ENCODE peak calls at places on chromosomes 2 and 18, in nine cellular contexts. A, I, Y, Z, H, L, W, J and N are unnamed samples.

GRCh38 chr2:38654495-38655381 is 11.2 kb upstream of the GALM start:
- DNase-seq in J (no peak), A (no peak), Y (no peak), I (no peak), Z (no peak), W (no peak), L (no peak), H (no peak), N (no peak)

GRCh38 chr2:171154348-171154747 is 6.3 kb downstream of the TLK1 start:
- DNase-seq in W (peak), I (peak), Z (no peak), Y (no peak), J (no peak), A (no peak), L (no peak), H (no peak), N (no peak)

GRCh38 chr2:168596881-168597280 is 140.8 kb downstream of the CERS6 start:
- DNase-seq in W (no peak), H (no peak), Y (peak), Z (no peak), I (no peak), J (no peak), L (no peak), A (no peak), N (no peak)

GRCh38 chr2:227010433-227010832 is 153.6 kb downstream of the COL4A4 start:
- DNase-seq in W (no peak), Y (peak), J (no peak), H (no peak), L (no peak), A (no peak), I (no peak), Z (no peak), N (peak)

GRCh38 chr18:38526922-38527321 is 961.3 kb upstream of the CELF4 start:
- DNase-seq in I (no peak), L (peak), J (no peak), Z (no peak), W (no peak), H (no peak), A (no peak), Y (peak), N (no peak)

GRCh38 chr18:34128436-34128835 is 96.3 kb downstream of the NOL4 start:
- DNase-seq in J (no peak), H (no peak), L (no peak), I (no peak), W (no peak), A (no peak), Y (no peak), Z (no peak), N (peak)

GRCh38 chr2:33619028-33619427 is 19.9 kb upstream of the FAM98A start:
- DNase-seq in L (no peak), Y (no peak), A (no peak), W (no peak), Z (no peak), J (no peak), H (no peak), I (no peak), N (no peak)

GRCh38 chr2:120223034-120223912 is at the start of gene TMEM185B:
- DNase-seq in A (peak), I (peak), Z (peak), W (peak), H (peak), L (peak), J (peak), Y (peak), N (peak)

GRCh38 chr2:220033546-220033945 is 406.1 kb downstream of the SLC4A3 start:
- DNase-seq in Z (no peak), J (no peak), I (no peak), L (no peak), W (no peak), H (no peak), Y (no peak), A (no peak), N (no peak)

GRCh38 chr2:23944527-23944926 is 4.3 kb downstream of the UBXN2A start:
- DNase-seq in J (no peak), I (no peak), W (no peak), A (no peak), L (no peak), H (no peak), Z (no peak), Y (no peak), N (no peak)

GRCh38 chr2:80365762-80366161 is 61.2 kb upstream of the LRRTM1 start:
- DNase-seq in W (no peak), A (no peak), L (no peak), I (peak), J (no peak), Y (no peak), H (no peak), Z (no peak), N (no peak)

GRCh38 chr2:45825001-45825651 is 173.7 kb downstream of the PRKCE start:
- DNase-seq in A (no peak), W (no peak), I (peak), J (no peak), Z (no peak), Y (no peak), L (no peak), H (no peak), N (peak)

GRCh38 chr18:23584019-23584970 is 2.0 kb downstream of the NPC1 start:
- DNase-seq in I (no peak), W (no peak), A (no peak), Y (no peak), J (no peak), L (no peak), Z (no peak), H (no peak), N (no peak)

GRCh38 chr18:69659142-69659651 is 258.5 kb downstream of the DOK6 start:
- DNase-seq in Y (no peak), H (no peak), J (no peak), L (no peak), Z (no peak), A (no peak), W (no peak), I (no peak), N (no peak)

GRCh38 chr18:59517446-59518171 is 158.5 kb upstream of the LMAN1 start:
- DNase-seq in A (no peak), W (no peak), Z (no peak), J (no peak), I (no peak), H (no peak), L (no peak), Y (no peak), N (peak)

GRCh38 chr2:119230630-119231185 is 7.1 kb downstream of the STEAP3 start:
- DNase-seq in A (no peak), I (no peak), Y (no peak), Z (no peak), J (no peak), L (no peak), H (no peak), W (no peak), N (peak)

GRCh38 chr2:19114754-19115231 is 243.6 kb downstream of the OSR1 start:
- DNase-seq in L (no peak), I (no peak), Z (no peak), Y (peak), A (no peak), W (no peak), H (no peak), J (no peak), N (peak)

GRCh38 chr2:85998071-85998991 is 107.4 kb downstream of the POLR1A start:
- DNase-seq in L (no peak), Y (no peak), W (no peak), J (peak), H (peak), Z (peak), A (peak), I (no peak), N (peak)

GRCh38 chr18:13520306-13520705 is 206.1 kb downstream of the FAM210A start:
- DNase-seq in L (no peak), J (peak), Z (no peak), I (no peak), Y (no peak), W (no peak), A (no peak), H (peak), N (no peak)

GRCh38 chr2:165070089-165070488 is 114.8 kb upstream of the SLC38A11 start:
- DNase-seq in L (no peak), Z (no peak), H (no peak), Y (no peak), J (no peak), A (no peak), W (no peak), I (no peak), N (no peak)

GRCh38 chr2:69453475-69454129 is 16.4 kb upstream of the NFU1 start:
- DNase-seq in Z (no peak), H (no peak), A (no peak), W (no peak), Y (no peak), I (no peak), L (peak), J (no peak), N (no peak)

GRCh38 chr2:63639344-63639743 is 50.6 kb downstream of the MDH1 start:
- DNase-seq in H (no peak), I (no peak), J (no peak), W (no peak), A (no peak), Y (no peak), Z (no peak), L (no peak), N (no peak)

GRCh38 chr18:12391487-12392136 is 14.6 kb upstream of the AFG3L2 start:
- DNase-seq in L (peak), A (peak), Z (no peak), W (peak), H (peak), I (peak), Y (peak), J (peak), N (peak)

GRCh38 chr2:54701029-54701428 is 22.4 kb upstream of the EML6 start:
- DNase-seq in Z (no peak), W (no peak), Y (peak), L (no peak), H (no peak), A (no peak), J (no peak), I (no peak), N (no peak)

GRCh38 chr2:28351621-28352020 is 41.0 kb upstream of the FOSL2 start:
- DNase-seq in A (no peak), W (no peak), J (no peak), Y (no peak), I (no peak), Z (no peak), H (no peak), L (no peak), N (no peak)
- TF ChIP-seq CTCF in A (no peak), W (no peak), J (no peak), Y (no peak), I (no peak), Z (no peak), H (no peak), L (no peak), N (no peak)

GRCh38 chr18:79786781-79787526 is 10.8 kb upstream of the KCNG2 start:
- DNase-seq in H (peak), Z (peak), W (no peak), A (no peak), Y (no peak), I (no peak), J (peak), L (no peak), N (no peak)

GRCh38 chr18:79785831-79786230 is 11.9 kb upstream of the KCNG2 start:
- DNase-seq in L (no peak), Y (no peak), A (no peak), W (no peak), H (peak), I (no peak), Z (peak), J (no peak), N (no peak)

GRCh38 chr18:79784071-79784913 is 13.4 kb upstream of the KCNG2 start:
- DNase-seq in W (no peak), L (no peak), I (no peak), Y (no peak), J (peak), A (no peak), Z (peak), H (peak), N (no peak)

GRCh38 chr18:79786304-79786703 is 11.4 kb upstream of the KCNG2 start:
- DNase-seq in A (no peak), I (no peak), L (no peak), Z (peak), Y (no peak), J (no peak), H (peak), W (no peak), N (no peak)

GRCh38 chr18:79784965-79785770 is 12.6 kb upstream of the KCNG2 start:
- DNase-seq in L (no peak), Y (no peak), W (no peak), I (peak), J (no peak), H (peak), Z (peak), A (no peak), N (no peak)
- H3K4me3 ChIP-seq in L (no peak), Y (no peak), W (no peak), I (no peak), J (no peak), H (no peak), Z (no peak), A (no peak), N (no peak)

DNA sequence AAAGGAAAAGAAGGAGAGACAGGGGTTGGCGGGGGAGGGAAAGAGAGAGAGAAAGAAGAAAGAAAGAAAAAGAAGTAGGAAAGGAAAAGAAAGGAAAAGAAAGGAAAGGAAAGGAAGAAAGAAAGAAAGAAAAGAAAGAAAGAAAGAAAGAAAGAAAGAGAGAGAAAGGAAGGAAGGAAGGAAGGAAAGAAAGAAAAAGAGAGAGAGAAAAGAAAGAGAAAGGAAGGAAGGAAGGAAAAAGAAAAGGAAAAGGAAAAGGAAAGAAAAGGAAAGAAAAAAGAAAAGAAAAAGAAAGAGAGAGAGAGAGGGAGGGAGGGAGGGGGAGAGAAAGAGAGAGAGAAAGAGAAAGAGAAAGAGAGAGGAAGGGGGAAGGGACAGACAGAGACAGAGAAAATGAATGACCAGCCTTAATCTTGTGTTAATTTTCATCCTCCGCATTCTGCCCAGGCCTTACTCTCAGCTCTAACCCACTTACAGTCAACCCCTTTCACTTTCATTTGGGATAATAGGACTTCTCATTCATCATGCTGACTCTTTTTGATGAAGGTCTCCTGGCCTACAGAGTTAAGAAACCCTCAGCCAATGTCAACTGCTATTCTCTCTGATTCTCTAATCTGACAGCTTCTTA is 207.3 kb downstream of the SUCLG1 start:
- DNase-seq in L (no peak), A (no peak), W (no peak), Y (no peak), H (no peak), Z (no peak), J (no peak), I (no peak), N (no peak)
- TF ChIP-seq CTCF in L (no peak), A (no peak), W (no peak), Y (no peak), H (no peak), Z (no peak), J (no peak), I (no peak), N (no peak)

DNA sequence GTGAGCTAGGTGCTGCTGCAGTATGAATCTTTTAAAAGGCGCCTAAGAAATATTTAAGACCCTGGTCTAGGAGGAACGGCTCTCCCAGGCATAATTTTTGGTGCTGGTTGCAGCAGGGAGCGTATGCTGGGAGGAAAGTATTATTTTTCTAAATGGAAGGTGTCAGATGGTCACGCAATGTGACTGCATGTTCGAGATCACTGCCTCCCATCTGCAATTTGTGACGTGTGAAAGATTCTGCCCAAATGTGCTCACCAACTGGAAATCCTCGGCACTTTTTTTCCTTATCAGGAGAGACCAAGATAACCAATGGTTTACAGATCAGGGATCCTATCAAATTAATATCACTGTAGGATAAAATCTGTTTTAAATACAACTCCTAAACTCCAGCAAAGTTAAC is 95.6 kb upstream of the KLHL14 start:
- DNase-seq in J (no peak), I (peak), Y (no peak), H (no peak), W (no peak), Z (no peak), A (no peak), L (no peak), N (no peak)
- H3K4me3 ChIP-seq in J (no peak), I (peak), Y (no peak), H (no peak), W (no peak), Z (no peak), A (no peak), L (no peak), N (no peak)

DNA sequence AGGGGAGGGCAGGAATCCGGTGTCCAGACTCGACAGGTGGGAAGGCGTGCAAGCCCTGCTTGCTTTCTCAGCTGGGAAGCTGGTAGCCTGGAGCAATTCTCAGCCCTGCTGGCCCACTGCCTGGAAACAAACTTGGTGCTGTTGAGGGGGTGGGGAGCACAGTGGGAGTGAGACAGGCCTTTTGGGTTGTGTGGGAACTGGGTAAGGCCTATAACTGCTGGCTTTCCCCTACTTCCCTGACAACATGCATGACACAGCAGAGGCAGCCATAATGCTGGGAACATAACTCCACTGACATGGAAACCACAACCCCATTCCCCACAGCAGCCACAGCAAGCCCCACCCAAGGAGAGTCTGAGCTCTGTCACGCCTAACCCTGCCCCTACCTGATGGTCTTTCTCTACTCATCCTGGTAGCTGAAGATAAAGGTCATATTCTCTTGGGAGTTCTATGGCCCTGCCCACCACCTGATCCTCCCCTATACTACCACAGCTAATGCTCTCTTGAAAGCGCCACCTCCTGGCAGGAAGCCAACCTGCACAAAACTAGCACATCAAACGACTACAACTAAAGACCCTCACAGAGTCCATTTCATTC is 122.9 kb upstream of the ACVR1C start:
- DNase-seq in A (no peak), Y (peak), L (peak), I (peak), H (no peak), J (no peak), W (no peak), Z (no peak), N (peak)
- TF ChIP-seq CTCF in A (peak), Y (no peak), L (peak), I (peak), H (no peak), J (no peak), W (no peak), Z (no peak), N (peak)

DNA sequence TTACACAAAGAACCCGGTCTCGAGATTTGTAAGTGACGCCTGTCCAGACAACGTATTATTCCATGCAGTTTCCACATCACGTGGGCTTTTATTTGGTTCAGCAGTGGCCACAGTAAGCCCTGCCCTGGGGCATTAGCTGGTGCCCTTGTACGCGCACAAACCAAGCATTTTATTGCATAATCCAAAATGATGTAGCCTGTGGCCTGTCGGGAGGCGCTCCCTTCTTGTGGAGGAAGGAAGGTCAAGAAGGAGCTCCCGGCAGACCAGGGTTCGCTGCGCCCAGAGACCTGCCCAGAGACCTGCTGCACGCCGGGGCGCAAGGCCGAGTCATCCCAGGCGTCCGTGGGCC is 179.6 kb upstream of the ALKAL2 start:
- DNase-seq in A (no peak), Y (no peak), J (no peak), W (no peak), L (no peak), I (no peak), H (no peak), Z (no peak), N (no peak)
- H3K4me3 ChIP-seq in A (no peak), Y (no peak), J (no peak), W (no peak), L (no peak), I (no peak), H (no peak), Z (peak), N (no peak)

DNA sequence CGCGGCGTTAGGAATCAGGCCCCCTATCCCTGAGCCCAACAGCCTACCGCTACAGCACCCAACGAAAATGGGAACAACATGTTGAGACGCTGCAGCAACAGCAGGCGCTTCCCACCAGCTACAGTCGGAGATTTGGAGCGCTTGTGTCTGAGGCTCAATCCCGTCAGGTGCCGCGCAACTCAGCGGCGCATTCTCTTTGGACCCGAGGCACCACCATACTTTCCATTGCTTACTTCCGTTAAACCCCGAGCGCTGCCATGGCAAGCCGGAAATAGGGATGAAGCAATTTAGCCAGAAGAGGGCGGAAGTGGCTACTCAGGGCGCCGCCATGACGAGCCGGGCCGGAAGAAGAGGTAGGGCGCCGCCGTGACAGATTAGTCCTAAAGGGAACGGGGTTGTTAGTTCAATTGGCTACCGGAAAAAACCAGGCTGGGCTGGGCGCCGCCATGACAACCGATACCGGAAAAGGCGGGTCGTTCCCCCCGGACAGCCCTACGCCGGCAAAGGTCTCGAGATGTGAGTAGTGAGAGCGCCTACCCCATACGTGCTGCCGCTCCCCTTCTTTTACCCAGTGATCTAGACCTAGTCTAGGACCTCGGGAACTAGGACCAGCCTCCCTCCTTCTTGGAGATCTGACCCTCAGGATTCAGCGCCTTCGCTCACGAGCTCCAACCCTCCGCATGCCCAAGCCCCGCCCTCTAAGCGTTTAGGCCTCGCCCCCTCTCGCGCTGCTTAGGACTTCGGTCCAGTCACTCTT is at the start of gene CHCHD5:
- DNase-seq in L (peak), Y (peak), W (peak), A (peak), H (peak), I (peak), Z (peak), J (peak), N (peak)
- TF ChIP-seq CTCF in L (no peak), Y (peak), W (peak), A (no peak), H (peak), I (no peak), Z (no peak), J (peak), N (no peak)